ENCODE peak calls at places on chromosome 14, in eight cellular contexts. One of them, this sample, is unnamed.

GRCh38 chr14:51041117-51041531 is 53.8 kb downstream of the TRIM9 start:
- DNase-seq in A673: no peak
- DNase-seq in MG63: no peak
- DNase-seq in ascending aorta: no peak
- DNase-seq in adrenal gland: no peak
- DNase-seq in GM23248: no peak
- DNase-seq in SJSA1: no peak
- DNase-seq in CD4-positive, alpha-beta memory T cell: no peak
- DNase-seq in this sample: no peak

GRCh38 chr14:75499084-75499875 is 23.0 kb upstream of the BATF start:
- DNase-seq in SJSA1: no peak
- DNase-seq in ascending aorta: no peak
- DNase-seq in A673: no peak
- DNase-seq in CD4-positive, alpha-beta memory T cell: no peak
- DNase-seq in adrenal gland: no peak
- DNase-seq in GM23248: no peak
- DNase-seq in MG63: no peak
- DNase-seq in this sample: no peak

GRCh38 chr14:78245238-78245637 is 75.1 kb downstream of the NRXN3 start:
- DNase-seq in A673: no peak
- DNase-seq in ascending aorta: no peak
- DNase-seq in MG63: no peak
- DNase-seq in CD4-positive, alpha-beta memory T cell: no peak
- DNase-seq in SJSA1: no peak
- DNase-seq in GM23248: no peak
- DNase-seq in adrenal gland: no peak
- DNase-seq in this sample: no peak

GRCh38 chr14:29235991-29236390 is 469.4 kb downstream of the FOXG1 start:
- DNase-seq in MG63: no peak
- DNase-seq in SJSA1: peak; percentile 5
- DNase-seq in ascending aorta: no peak
- DNase-seq in CD4-positive, alpha-beta memory T cell: no peak
- DNase-seq in adrenal gland: no peak
- DNase-seq in GM23248: peak; percentile 16
- DNase-seq in A673: no peak
- DNase-seq in this sample: no peak

GRCh38 chr14:28515571-28515970 is 251.0 kb upstream of the FOXG1 start:
- DNase-seq in CD4-positive, alpha-beta memory T cell: no peak
- DNase-seq in ascending aorta: no peak
- DNase-seq in GM23248: no peak
- DNase-seq in A673: peak; percentile 71
- DNase-seq in SJSA1: no peak
- DNase-seq in adrenal gland: no peak
- DNase-seq in MG63: peak; percentile 17
- DNase-seq in this sample: no peak

GRCh38 chr14:29800961-29801360 is 126.7 kb downstream of the PRKD1 start:
- DNase-seq in adrenal gland: no peak
- DNase-seq in A673: peak; percentile 40
- DNase-seq in SJSA1: no peak
- DNase-seq in GM23248: peak; percentile 6
- DNase-seq in ascending aorta: no peak
- DNase-seq in CD4-positive, alpha-beta memory T cell: no peak
- DNase-seq in MG63: no peak
- DNase-seq in this sample: no peak

GRCh38 chr14:64745511-64746041 is 41.4 kb downstream of the PLEKHG3 start:
- DNase-seq in SJSA1: no peak
- DNase-seq in GM23248: no peak
- DNase-seq in MG63: no peak
- DNase-seq in adrenal gland: no peak
- DNase-seq in ascending aorta: no peak
- DNase-seq in A673: no peak
- DNase-seq in CD4-positive, alpha-beta memory T cell: no peak
- DNase-seq in this sample: no peak

GRCh38 chr14:73216035-73216434 is 21.3 kb upstream of the PAPLN start:
- DNase-seq in A673: no peak
- DNase-seq in adrenal gland: no peak
- DNase-seq in ascending aorta: no peak
- DNase-seq in MG63: no peak
- DNase-seq in CD4-positive, alpha-beta memory T cell: no peak
- DNase-seq in SJSA1: no peak
- DNase-seq in GM23248: no peak
- DNase-seq in this sample: no peak

GRCh38 chr14:89508863-89509262 is 91.8 kb upstream of the FOXN3 start:
- DNase-seq in SJSA1: no peak
- DNase-seq in GM23248: no peak
- DNase-seq in CD4-positive, alpha-beta memory T cell: no peak
- DNase-seq in A673: no peak
- DNase-seq in MG63: no peak
- DNase-seq in ascending aorta: no peak
- DNase-seq in adrenal gland: no peak
- DNase-seq in this sample: no peak

GRCh38 chr14:71339650-71340415 is 432.6 kb downstream of the PCNX1 start:
- DNase-seq in A673: peak; percentile 88
- DNase-seq in MG63: no peak
- DNase-seq in adrenal gland: no peak
- DNase-seq in CD4-positive, alpha-beta memory T cell: no peak
- DNase-seq in ascending aorta: no peak
- DNase-seq in GM23248: no peak
- DNase-seq in SJSA1: no peak
- DNase-seq in this sample: no peak

GRCh38 chr14:101889898-101890297 is 74.5 kb upstream of the DYNC1H1 start:
- DNase-seq in CD4-positive, alpha-beta memory T cell: no peak
- DNase-seq in MG63: no peak
- DNase-seq in GM23248: peak; percentile 29
- DNase-seq in adrenal gland: no peak
- DNase-seq in A673: no peak
- DNase-seq in SJSA1: no peak
- DNase-seq in ascending aorta: peak; percentile 27
- DNase-seq in this sample: no peak

GRCh38 chr14:28083456-28083855 is 683.1 kb upstream of the FOXG1 start:
- DNase-seq in SJSA1: no peak
- DNase-seq in MG63: peak; percentile 36
- DNase-seq in CD4-positive, alpha-beta memory T cell: no peak
- DNase-seq in GM23248: no peak
- DNase-seq in ascending aorta: no peak
- DNase-seq in adrenal gland: no peak
- DNase-seq in A673: no peak
- DNase-seq in this sample: no peak

GRCh38 chr14:28745176-28745575 is 21.4 kb upstream of the FOXG1 start:
- DNase-seq in ascending aorta: no peak
- DNase-seq in MG63: no peak
- DNase-seq in A673: no peak
- DNase-seq in SJSA1: no peak
- DNase-seq in adrenal gland: no peak
- DNase-seq in GM23248: no peak
- DNase-seq in CD4-positive, alpha-beta memory T cell: no peak
- DNase-seq in this sample: no peak

GRCh38 chr14:91321131-91321530 is 76.6 kb upstream of the GPR68 start:
- DNase-seq in adrenal gland: no peak
- DNase-seq in GM23248: no peak
- DNase-seq in ascending aorta: no peak
- DNase-seq in A673: no peak
- DNase-seq in SJSA1: no peak
- DNase-seq in MG63: no peak
- DNase-seq in CD4-positive, alpha-beta memory T cell: no peak
- DNase-seq in this sample: no peak

GRCh38 chr14:93122820-93123219 is 7.1 kb upstream of the ITPK1 start:
- DNase-seq in adrenal gland: no peak
- DNase-seq in A673: no peak
- DNase-seq in MG63: no peak
- DNase-seq in GM23248: no peak
- DNase-seq in ascending aorta: no peak
- DNase-seq in SJSA1: no peak
- DNase-seq in CD4-positive, alpha-beta memory T cell: no peak
- DNase-seq in this sample: no peak

GRCh38 chr14:71651228-71651627 is 281.0 kb upstream of the RGS6 start:
- DNase-seq in GM23248: peak; percentile 89
- DNase-seq in MG63: peak; percentile 72
- DNase-seq in adrenal gland: peak; percentile 35
- DNase-seq in CD4-positive, alpha-beta memory T cell: no peak
- DNase-seq in ascending aorta: peak; percentile 80
- DNase-seq in A673: peak; percentile 93
- DNase-seq in SJSA1: peak; percentile 43
- DNase-seq in this sample: no peak

GRCh38 chr14:67650161-67650560 is 24.3 kb downstream of the VTI1B start:
- DNase-seq in adrenal gland: no peak
- DNase-seq in CD4-positive, alpha-beta memory T cell: no peak
- DNase-seq in SJSA1: no peak
- DNase-seq in ascending aorta: no peak
- DNase-seq in A673: no peak
- DNase-seq in MG63: no peak
- DNase-seq in GM23248: peak; percentile 28
- DNase-seq in this sample: no peak
- H3K9me3 ChIP-seq in adrenal gland: no peaks in the 10 kb centered on the region
- H3K9me3 ChIP-seq in CD4-positive, alpha-beta memory T cell: no peaks in the 10 kb centered on the region
- H3K9me3 ChIP-seq in SJSA1: no peaks in the 10 kb centered on the region
- H3K9me3 ChIP-seq in ascending aorta: no peaks in the 10 kb centered on the region
- H3K9me3 ChIP-seq in A673: no peaks in the 10 kb centered on the region
- H3K9me3 ChIP-seq in MG63: no peaks in the 10 kb centered on the region
- H3K9me3 ChIP-seq in GM23248: no peaks in the 10 kb centered on the region
- H3K9me3 ChIP-seq in this sample: no peaks in the 10 kb centered on the region

GRCh38 chr14:20798318-20798717 is 4.3 kb downstream of the RNASE1 start:
- DNase-seq in SJSA1: no peak
- DNase-seq in CD4-positive, alpha-beta memory T cell: no peak
- DNase-seq in adrenal gland: no peak
- DNase-seq in ascending aorta: no peak
- DNase-seq in MG63: no peak
- DNase-seq in A673: no peak
- DNase-seq in GM23248: no peak
- DNase-seq in this sample: no peak

GRCh38 chr14:20801726-20802125 is 918 bp downstream of the RNASE1 start:
- DNase-seq in GM23248: no peak
- DNase-seq in MG63: no peak
- DNase-seq in SJSA1: no peak
- DNase-seq in ascending aorta: no peak
- DNase-seq in adrenal gland: no peak
- DNase-seq in A673: no peak
- DNase-seq in CD4-positive, alpha-beta memory T cell: no peak
- DNase-seq in this sample: no peak

GRCh38 chr14:20799444-20799843 is 3.2 kb downstream of the RNASE1 start:
- DNase-seq in adrenal gland: no peak
- DNase-seq in GM23248: no peak
- DNase-seq in SJSA1: no peak
- DNase-seq in CD4-positive, alpha-beta memory T cell: no peak
- DNase-seq in MG63: no peak
- DNase-seq in ascending aorta: no peak
- DNase-seq in A673: no peak
- DNase-seq in this sample: no peak

GRCh38 chr14:20798932-20799331 is 3.7 kb downstream of the RNASE1 start:
- DNase-seq in A673: no peak
- DNase-seq in GM23248: no peak
- DNase-seq in MG63: no peak
- DNase-seq in SJSA1: no peak
- DNase-seq in adrenal gland: no peak
- DNase-seq in ascending aorta: no peak
- DNase-seq in CD4-positive, alpha-beta memory T cell: no peak
- DNase-seq in this sample: no peak

DNA sequence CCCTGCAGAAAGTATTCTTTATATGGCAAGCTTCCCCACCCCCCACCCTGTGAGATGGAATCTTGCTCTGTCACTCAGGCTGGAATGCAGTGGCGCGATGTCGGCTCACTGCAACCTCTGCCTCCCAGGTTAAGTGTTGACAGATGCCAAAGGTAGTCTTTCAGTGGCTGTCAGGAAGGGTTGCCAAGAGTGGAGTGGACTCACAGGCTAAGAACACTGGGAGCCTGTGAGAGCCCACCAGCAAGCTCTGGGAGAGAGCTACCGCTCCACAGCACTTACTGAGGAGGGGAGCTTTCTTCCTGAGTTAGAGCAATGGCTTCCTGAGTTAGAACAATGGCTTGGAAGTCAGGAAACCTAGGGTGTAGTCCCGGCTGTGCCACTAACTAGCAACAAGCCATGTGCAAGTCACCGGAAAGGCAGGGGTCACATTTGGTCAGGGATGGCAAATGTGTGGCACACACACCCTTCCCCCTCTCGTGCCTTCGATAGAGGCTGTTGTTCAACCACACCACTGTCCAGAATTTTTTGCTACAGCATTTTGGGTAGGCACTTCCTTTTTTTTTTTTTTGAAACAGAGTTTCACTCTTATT is 2.6 kb downstream of the RNASE1 start:
- DNase-seq in CD4-positive, alpha-beta memory T cell: no peak
- DNase-seq in adrenal gland: peak; percentile 32
- DNase-seq in GM23248: no peak
- DNase-seq in ascending aorta: peak; percentile 70
- DNase-seq in SJSA1: no peak
- DNase-seq in A673: no peak
- DNase-seq in MG63: no peak
- DNase-seq in this sample: peak; percentile 72
- H3K4me3 ChIP-seq in CD4-positive, alpha-beta memory T cell: no peak overlapping the region
- H3K4me3 ChIP-seq in adrenal gland: no peak overlapping the region
- H3K4me3 ChIP-seq in GM23248: no peak overlapping the region
- H3K4me3 ChIP-seq in ascending aorta: no peak overlapping the region
- H3K4me3 ChIP-seq in SJSA1: no peak overlapping the region
- H3K4me3 ChIP-seq in A673: no peak overlapping the region
- H3K4me3 ChIP-seq in MG63: no peak overlapping the region
- H3K4me3 ChIP-seq in this sample: no peak overlapping the region

DNA sequence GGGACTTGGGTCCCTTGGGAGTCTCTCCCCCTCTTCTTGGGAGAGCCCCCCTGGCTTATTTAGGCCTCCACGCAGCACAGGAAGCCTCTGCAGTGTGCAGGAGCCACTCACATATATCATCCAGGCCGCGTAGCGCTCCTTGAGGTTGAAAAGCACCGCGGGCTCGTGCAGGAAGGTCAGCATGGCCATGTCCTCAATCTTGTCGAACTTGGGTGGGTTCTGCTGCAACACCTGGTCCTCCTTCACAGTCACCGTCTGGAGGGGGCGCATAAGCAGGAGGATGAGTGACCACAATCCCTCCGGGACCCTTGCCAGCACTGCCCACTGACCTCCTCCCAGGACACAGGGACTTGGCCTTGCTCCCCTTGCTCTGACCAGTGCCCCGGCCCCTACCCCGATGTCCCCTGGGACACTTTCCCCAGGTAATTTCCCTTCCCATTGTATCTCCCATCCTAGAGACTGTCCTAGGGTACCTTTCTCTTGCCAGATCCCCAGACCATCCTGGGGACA is 2.5 kb downstream of the MYH6 start:
- DNase-seq in GM23248: no peak
- DNase-seq in A673: no peak
- DNase-seq in CD4-positive, alpha-beta memory T cell: no peak
- DNase-seq in MG63: no peak
- DNase-seq in SJSA1: no peak
- DNase-seq in adrenal gland: no peak
- DNase-seq in ascending aorta: no peak
- DNase-seq in this sample: no peak
- H3K27me3 ChIP-seq in GM23248: peaks cover 18% of the 10 kb centered on the region
- H3K27me3 ChIP-seq in A673: peaks cover 17% of the 10 kb centered on the region
- H3K27me3 ChIP-seq in CD4-positive, alpha-beta memory T cell: no peaks in the 10 kb centered on the region
- H3K27me3 ChIP-seq in MG63: no peaks in the 10 kb centered on the region
- H3K27me3 ChIP-seq in SJSA1: peaks cover 25% of the 10 kb centered on the region
- H3K27me3 ChIP-seq in adrenal gland: no peaks in the 10 kb centered on the region
- H3K27me3 ChIP-seq in ascending aorta: no peaks in the 10 kb centered on the region
- H3K27me3 ChIP-seq in this sample: no peaks in the 10 kb centered on the region

DNA sequence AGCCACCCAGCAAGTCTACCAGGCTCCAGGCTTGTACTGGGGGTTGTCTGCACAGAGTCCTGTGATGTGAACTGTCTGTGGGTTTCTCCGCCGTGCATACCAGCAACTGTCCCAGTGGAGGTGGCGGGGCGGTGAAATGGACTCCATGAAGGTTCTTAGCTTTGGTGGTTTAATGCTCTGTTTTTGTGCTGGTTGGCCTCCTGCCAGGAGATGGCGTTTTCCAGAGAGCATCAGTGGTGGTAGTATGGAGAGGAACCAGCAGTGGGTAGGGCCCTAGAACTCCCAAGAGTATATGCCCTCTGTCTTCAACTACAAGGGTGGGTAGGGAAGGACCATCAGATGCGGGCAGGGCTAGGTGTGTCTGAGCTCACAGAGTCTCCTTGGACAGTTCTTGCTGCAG is 303.8 kb downstream of the TMEM121 start:
- DNase-seq in GM23248: no peak
- DNase-seq in A673: no peak
- DNase-seq in SJSA1: no peak
- DNase-seq in MG63: no peak
- DNase-seq in ascending aorta: no peak
- DNase-seq in CD4-positive, alpha-beta memory T cell: no peak
- DNase-seq in adrenal gland: no peak
- DNase-seq in this sample: no peak
- H3K9me3 ChIP-seq in GM23248: no peaks in the 10 kb centered on the region
- H3K9me3 ChIP-seq in A673: peaks cover 3% of the 10 kb centered on the region
- H3K9me3 ChIP-seq in SJSA1: no peaks in the 10 kb centered on the region
- H3K9me3 ChIP-seq in MG63: no peaks in the 10 kb centered on the region
- H3K9me3 ChIP-seq in ascending aorta: no peaks in the 10 kb centered on the region
- H3K9me3 ChIP-seq in CD4-positive, alpha-beta memory T cell: no peaks in the 10 kb centered on the region
- H3K9me3 ChIP-seq in adrenal gland: no peaks in the 10 kb centered on the region
- H3K9me3 ChIP-seq in this sample: no peaks in the 10 kb centered on the region